ENCODE peak calls at places on chromosomes 6 and 20, in eight cellular contexts. Q, X, F, T, O, L, C and U are unnamed samples.

GRCh38 chr20:51372176-51372803 is 170.2 kb downstream of the NFATC2 start:
- DNase-seq in F (peak), Q (peak), C (peak), O (peak), L (peak), X (peak), T (peak), U (no peak)

GRCh38 chr6:128244751-128245405 is 275.5 kb downstream of the PTPRK start:
- DNase-seq in C (no peak), O (no peak), T (no peak), F (no peak), L (no peak), Q (no peak), X (peak), U (no peak)

GRCh38 chr20:48209102-48209501 is 423.8 kb upstream of the SULF2 start:
- DNase-seq in O (no peak), L (no peak), F (no peak), Q (no peak), X (no peak), C (no peak), T (no peak), U (no peak)

GRCh38 chr20:37343212-37343993 is 2.5 kb upstream of the SRC start:
- DNase-seq in L (no peak), Q (no peak), X (no peak), C (no peak), F (no peak), T (no peak), O (peak), U (no peak)

GRCh38 chr20:20293986-20294385 is 73.9 kb upstream of the INSM1 start:
- DNase-seq in F (no peak), L (no peak), O (no peak), T (no peak), C (no peak), X (no peak), Q (no peak), U (no peak)

GRCh38 chr20:63520939-63521601 is 505 bp downstream of the PPDPF start:
- DNase-seq in C (peak), T (no peak), Q (peak), X (peak), L (peak), F (peak), O (peak), U (peak)

GRCh38 chr20:43983359-43983758 is 68.7 kb downstream of the TOX2 start:
- DNase-seq in T (no peak), O (peak), L (no peak), Q (no peak), X (peak), C (no peak), F (no peak), U (no peak)

GRCh38 chr6:156779206-156780116 is 2.3 kb downstream of the ARID1B start:
- DNase-seq in X (peak), O (peak), Q (peak), F (peak), C (peak), L (peak), T (no peak), U (peak)

GRCh38 chr6:22062807-22063408 is 233.9 kb downstream of the PRL start:
- DNase-seq in F (peak), X (no peak), L (no peak), C (no peak), Q (peak), T (no peak), O (peak), U (no peak)

GRCh38 chr6:53033764-53034163 is 31.4 kb upstream of the FBXO9 start:
- DNase-seq in O (no peak), F (no peak), Q (no peak), L (no peak), T (no peak), X (no peak), C (no peak), U (no peak)

GRCh38 chr6:73586416-73586974 is 65.7 kb upstream of the EEF1A1 start:
- DNase-seq in C (no peak), T (no peak), X (no peak), O (peak), F (no peak), L (no peak), Q (no peak), U (no peak)

GRCh38 chr6:120055071-120055470 is 705.5 kb upstream of the MAN1A1 start:
- DNase-seq in O (no peak), X (no peak), L (peak), C (no peak), T (no peak), F (no peak), Q (no peak), U (no peak)

GRCh38 chr6:137222376-137222775 is 3.2 kb upstream of the IFNGR1 start:
- DNase-seq in O (no peak), Q (no peak), C (peak), T (no peak), F (peak), L (no peak), X (peak), U (no peak)

GRCh38 chr6:70398783-70399730 is 14.3 kb upstream of the FAM135A start:
- DNase-seq in T (no peak), X (peak), Q (no peak), L (no peak), C (no peak), O (no peak), F (peak), U (no peak)

GRCh38 chr6:170003027-170003426 is 251.6 kb downstream of the ERMARD start:
- DNase-seq in O (no peak), F (peak), T (no peak), X (no peak), L (no peak), Q (no peak), C (no peak), U (no peak)

GRCh38 chr20:13286600-13286999 is 65.5 kb downstream of the ISM1 start:
- DNase-seq in X (no peak), Q (no peak), O (no peak), F (no peak), L (no peak), T (no peak), C (no peak), U (no peak)

GRCh38 chr6:138115877-138116660 is 8.8 kb upstream of the PERP start:
- DNase-seq in L (peak), F (peak), C (peak), X (peak), Q (peak), O (peak), T (no peak), U (no peak)

GRCh38 chr6:158496700-158497099 is 63.2 kb upstream of the TMEM181 start:
- DNase-seq in T (no peak), L (no peak), O (no peak), Q (no peak), F (no peak), X (no peak), C (no peak), U (no peak)

GRCh38 chr20:56985286-56985685 is 281.2 kb downstream of the BMP7 start:
- DNase-seq in L (no peak), O (no peak), T (no peak), F (no peak), X (no peak), Q (no peak), C (no peak), U (no peak)

GRCh38 chr20:61280217-61280980 is 28.3 kb downstream of the CDH4 start:
- DNase-seq in O (no peak), Q (no peak), X (no peak), F (no peak), L (no peak), C (no peak), T (no peak), U (no peak)

GRCh38 chr20:16308754-16309153 is 264.5 kb downstream of the KIF16B start:
- DNase-seq in T (no peak), O (no peak), C (no peak), Q (no peak), F (no peak), L (no peak), X (no peak), U (no peak)

GRCh38 chr6:111605100-111605748 is 454 bp downstream of the TRAF3IP2 start:
- DNase-seq in X (peak), O (peak), Q (peak), C (peak), L (peak), T (no peak), F (peak), U (peak)

GRCh38 chr6:41600499-41601247 is 37.6 kb upstream of the MDFI start:
- DNase-seq in X (no peak), C (no peak), Q (no peak), O (no peak), T (no peak), F (no peak), L (peak), U (no peak)

GRCh38 chr6:24897186-24897585 is 38.6 kb downstream of the RIPOR2 start:
- DNase-seq in C (no peak), T (no peak), X (no peak), Q (no peak), O (no peak), L (no peak), F (no peak), U (no peak)

GRCh38 chr6:47209632-47210031 is 100.1 kb downstream of the TNFRSF21 start:
- DNase-seq in T (no peak), F (no peak), X (no peak), C (no peak), Q (no peak), L (no peak), O (no peak), U (no peak)

GRCh38 chr6:90302320-90302719 is 5.7 kb upstream of the BACH2 start:
- DNase-seq in L (no peak), X (no peak), T (no peak), O (no peak), Q (no peak), F (peak), C (no peak), U (no peak)

GRCh38 chr6:110529355-110529754 is 52.9 kb upstream of the SLC22A16 start:
- DNase-seq in F (peak), O (no peak), Q (no peak), C (no peak), L (no peak), T (no peak), X (no peak), U (no peak)

GRCh38 chr20:44858959-44859358 is 26.5 kb upstream of the YWHAB start:
- DNase-seq in T (no peak), X (peak), Q (no peak), F (peak), L (no peak), C (no peak), O (peak), U (no peak)

GRCh38 chr6:35343092-35343834 is 905 bp downstream of the PPARD start:
- DNase-seq in X (peak), C (peak), T (no peak), O (peak), Q (no peak), L (peak), F (no peak), U (no peak)

GRCh38 chr6:10613077-10613476 is 81.3 kb downstream of the C6orf52 start:
- DNase-seq in Q (no peak), O (no peak), T (no peak), L (no peak), F (peak), X (no peak), C (no peak), U (no peak)

GRCh38 chr20:39280875-39281274 is 318.7 kb downstream of the DHX35 start:
- DNase-seq in O (no peak), X (no peak), Q (no peak), F (no peak), L (no peak), T (no peak), C (no peak), U (no peak)

GRCh38 chr6:75089921-75090320 is 115.9 kb downstream of the COL12A1 start:
- DNase-seq in L (no peak), O (no peak), T (no peak), Q (no peak), X (no peak), F (no peak), C (no peak), U (no peak)

GRCh38 chr6:44329858-44330257 is 12.6 kb upstream of the SPATS1 start:
- DNase-seq in O (no peak), T (no peak), C (no peak), F (no peak), X (no peak), L (no peak), Q (no peak), U (no peak)

GRCh38 chr6:159062965-159063364 is 18.2 kb upstream of the TAGAP start:
- DNase-seq in F (no peak), C (no peak), T (no peak), X (peak), Q (no peak), L (no peak), O (no peak), U (no peak)

GRCh38 chr6:134115715-134116074 is 63.3 kb upstream of the SLC2A12 start:
- DNase-seq in L (no peak), X (no peak), C (no peak), F (no peak), O (no peak), T (peak), Q (no peak), U (no peak)

GRCh38 chr6:131923356-131923755 is 27.8 kb downstream of the CCN2 start:
- DNase-seq in F (peak), X (peak), T (no peak), O (peak), C (no peak), L (no peak), Q (peak), U (no peak)

GRCh38 chr20:2468581-2469407 is 1.8 kb downstream of the SNRPB start:
- DNase-seq in F (no peak), X (no peak), T (no peak), Q (no peak), L (no peak), O (peak), C (no peak), U (no peak)